ENCODE peak calls at places on chromosomes 4 and X, in eight cellular contexts. C, B, G, O, P, H, A and D are unnamed samples.

GRCh38 chr4:38162240-38162784 is 202.1 kb downstream of the PTTG2 start:
- DNase-seq in C (no peak), B (peak; percentile 37), G (no peak), O (peak; percentile 76), P (peak; percentile 63), H (peak; percentile 36), A (peak; percentile 60), D (no peak)

GRCh38 chrX:11629593-11630211 is 36.0 kb downstream of the ARHGAP6 start:
- DNase-seq in C (peak; percentile 27), B (no peak), G (no peak), O (peak; percentile 33), P (no peak), H (no peak), A (no peak), D (peak; percentile 30)

GRCh38 chrX:56499372-56499771 is 64.1 kb upstream of the UBQLN2 start:
- DNase-seq in C (no peak), B (no peak), G (no peak), O (peak; percentile 92), P (no peak), H (no peak), A (no peak), D (no peak)

GRCh38 chr4:142549248-142549647 is 296.9 kb downstream of the INPP4B start:
- DNase-seq in C (no peak), B (no peak), G (no peak), O (peak; percentile 68), P (no peak), H (no peak), A (no peak), D (no peak)

GRCh38 chr4:98928131-98928504 is 815 bp downstream of the EIF4E start:
- DNase-seq in C (peak; percentile 94), B (peak; percentile 89), G (peak; percentile 84), O (peak; percentile 57), P (peak; percentile 64), H (peak; percentile 82), A (peak; percentile 93), D (peak; percentile 68)

GRCh38 chrX:8201896-8202331 is 30.8 kb upstream of the VCX2 start:
- DNase-seq in C (no peak), B (peak; percentile 30), G (no peak), O (no peak), P (no peak), H (no peak), A (peak; percentile 2), D (no peak)

GRCh38 chrX:20217279-20217678 is 49.4 kb downstream of the RPS6KA3 start:
- DNase-seq in C (no peak), B (peak; percentile 7), G (no peak), O (peak; percentile 84), P (peak; percentile 16), H (no peak), A (no peak), D (no peak)

GRCh38 chrX:74118503-74118902 is 185.5 kb upstream of the ZCCHC13 start:
- DNase-seq in C (no peak), B (no peak), G (no peak), O (peak; percentile 58), P (no peak), H (no peak), A (no peak), D (no peak)

GRCh38 chrX:10288400-10288799 is 131.6 kb downstream of the CLCN4 start:
- DNase-seq in C (no peak), B (no peak), G (no peak), O (peak; percentile 15), P (no peak), H (no peak), A (no peak), D (no peak)

GRCh38 chr4:78770091-78770642 is 6.0 kb upstream of the BMP2K start:
- DNase-seq in C (no peak), B (no peak), G (no peak), O (no peak), P (no peak), H (no peak), A (no peak), D (no peak)

GRCh38 chrX:123918106-123918721 is 43.3 kb upstream of the STAG2 start:
- DNase-seq in C (no peak), B (no peak), G (no peak), O (peak; percentile 52), P (no peak), H (no peak), A (no peak), D (no peak)

GRCh38 chr4:150782311-150782710 is 200.4 kb downstream of the MAB21L2 start:
- DNase-seq in C (no peak), B (no peak), G (no peak), O (no peak), P (no peak), H (peak; percentile 10), A (no peak), D (no peak)

GRCh38 chr4:59925290-59925689 is 1274.8 kb upstream of the ADGRL3 start:
- DNase-seq in C (no peak), B (no peak), G (no peak), O (no peak), P (no peak), H (no peak), A (no peak), D (no peak)

GRCh38 chr4:152501846-152502536 is 33.9 kb downstream of the FBXW7 start:
- DNase-seq in C (no peak), B (no peak), G (no peak), O (no peak), P (no peak), H (no peak), A (no peak), D (no peak)

GRCh38 chr4:67549123-67549522 is 3.8 kb upstream of the CENPC start:
- DNase-seq in C (no peak), B (no peak), G (peak; percentile 73), O (peak; percentile 70), P (no peak), H (peak; percentile 21), A (no peak), D (peak; percentile 68)

GRCh38 chrX:153668423-153669173 is 5.0 kb downstream of the PNCK start:
- DNase-seq in C (peak; percentile 62), B (no peak), G (no peak), O (no peak), P (no peak), H (no peak), A (no peak), D (no peak)

GRCh38 chr4:57048590-57049304 is 61.4 kb downstream of the IGFBP7 start:
- DNase-seq in C (no peak), B (no peak), G (no peak), O (peak; percentile 68), P (no peak), H (no peak), A (no peak), D (no peak)

GRCh38 chr4:109947457-109947856 is 34.8 kb downstream of the EGF start:
- DNase-seq in C (no peak), B (no peak), G (no peak), O (peak; percentile 88), P (no peak), H (no peak), A (no peak), D (no peak)

GRCh38 chr4:123342498-123342897 is 54.1 kb upstream of the SPRY1 start:
- DNase-seq in C (no peak), B (no peak), G (no peak), O (peak; percentile 7), P (no peak), H (no peak), A (no peak), D (no peak)

GRCh38 chr4:1376841-1377605 is 29.2 kb downstream of the NKX1-1 start:
- DNase-seq in C (peak; percentile 35), B (no peak), G (no peak), O (no peak), P (no peak), H (no peak), A (peak; percentile 57), D (no peak)

GRCh38 chr4:102234243-102234838 is 110.9 kb downstream of the SLC39A8 start:
- DNase-seq in C (no peak), B (no peak), G (no peak), O (no peak), P (no peak), H (no peak), A (no peak), D (no peak)

GRCh38 chr4:84887824-84888223 is 78.7 kb downstream of the WDFY3 start:
- DNase-seq in C (no peak), B (no peak), G (no peak), O (peak; percentile 66), P (no peak), H (no peak), A (no peak), D (no peak)

GRCh38 chr4:85603437-85604336 is 128.7 kb downstream of the ARHGAP24 start:
- DNase-seq in C (no peak), B (no peak), G (peak; percentile 12), O (no peak), P (no peak), H (peak; percentile 43), A (no peak), D (no peak)

GRCh38 chr4:174764105-174764729 is 64.8 kb downstream of the GLRA3 start:
- DNase-seq in C (peak; percentile 78), B (peak; percentile 76), G (peak; percentile 79), O (peak; percentile 62), P (peak; percentile 40), H (peak; percentile 45), A (peak; percentile 68), D (peak; percentile 74)

GRCh38 chr4:72067051-72067450 is 35.3 kb downstream of the NPFFR2 start:
- DNase-seq in C (no peak), B (no peak), G (no peak), O (no peak), P (no peak), H (no peak), A (no peak), D (no peak)

GRCh38 chr4:72063726-72064125 is 31.9 kb downstream of the NPFFR2 start:
- DNase-seq in C (no peak), B (no peak), G (no peak), O (peak; percentile 19), P (no peak), H (no peak), A (no peak), D (no peak)
- TF ChIP-seq EZH2phosphoT487 in C (no peak), B (no peak), G (no peak), O (no peak), P (no peak), H (no peak), A (no peak), D (no peak)

GRCh38 chr4:30821891-30822612 is 101.9 kb downstream of the PCDH7 start:
- DNase-seq in C (peak; percentile 39), B (no peak), G (no peak), O (peak; percentile 19), P (peak; percentile 94), H (peak; percentile 10), A (no peak), D (no peak)
- TF ChIP-seq EZH2phosphoT487 in C (no peak), B (no peak), G (no peak), O (no peak), P (no peak), H (no peak), A (no peak), D (no peak)

GRCh38 chrX:47285762-47286320 is 53.0 kb downstream of the USP11 start:
- DNase-seq in C (no peak), B (no peak), G (no peak), O (no peak), P (no peak), H (no peak), A (no peak), D (no peak)
- TF ChIP-seq EZH2phosphoT487 in C (no peak), B (no peak), G (no peak), O (no peak), P (no peak), H (no peak), A (no peak), D (no peak)

DNA sequence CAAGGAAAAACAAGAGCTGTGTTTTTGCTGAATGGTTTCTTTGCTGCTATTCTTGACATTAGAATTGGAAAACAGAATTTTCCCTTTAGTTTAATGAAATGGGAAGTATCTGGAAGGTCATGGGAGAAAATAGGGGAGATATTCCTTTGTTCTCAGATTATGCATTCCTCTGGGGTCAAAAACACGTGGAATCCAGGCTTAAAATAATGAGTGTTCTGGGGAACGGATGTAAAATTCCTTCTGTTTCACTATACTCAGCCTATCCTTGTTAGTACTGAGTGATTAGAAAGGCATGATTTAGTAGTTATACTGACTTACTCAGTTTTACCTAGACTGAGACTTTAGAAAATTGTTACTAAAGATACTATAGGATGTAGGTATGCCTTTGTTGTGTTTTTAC is 107.3 kb downstream of the ARHGAP10 start:
- DNase-seq in C (no peak), B (no peak), G (no peak), O (no peak), P (no peak), H (no peak), A (no peak), D (no peak)
- TF ChIP-seq EZH2phosphoT487 in C (no peak), B (no peak), G (no peak), O (no peak), P (no peak), H (no peak), A (no peak), D (no peak)